ENCODE peak calls at places on chromosomes 5 and 9, in five cellular contexts. Y is WTC11, X is A549, J is GM12878, U is K562. N is an unnamed sample.

GRCh38 chr5:141747152-141747640 is 65.2 kb upstream of the ARAP3 start:
- DNase-seq in Y (peak), X (no peak), J (no peak), U (peak), N (no peak)

GRCh38 chr9:97487880-97488279 is 13.6 kb upstream of the TMOD1 start:
- DNase-seq in Y (no peak), X (no peak), J (no peak), U (no peak), N (no peak)

GRCh38 chr9:75588808-75589207 is 301.7 kb upstream of the PCSK5 start:
- DNase-seq in Y (no peak), X (peak), J (no peak), U (no peak), N (no peak)

GRCh38 chr9:15834541-15834940 is 281.7 kb downstream of the CCDC171 start:
- DNase-seq in Y (no peak), X (no peak), J (no peak), U (no peak), N (no peak)

GRCh38 chr5:125348221-125348692 is 601.8 kb upstream of the ZNF608 start:
- DNase-seq in Y (peak), X (no peak), J (no peak), U (no peak), N (no peak)

GRCh38 chr5:34905564-34905963 is 9.7 kb downstream of the RAD1 start:
- DNase-seq in Y (no peak), X (no peak), J (no peak), U (no peak), N (no peak)

GRCh38 chr5:307794-308579 is 13.5 kb upstream of the AHRR start:
- DNase-seq in Y (no peak), X (no peak), J (no peak), U (no peak), N (no peak)

GRCh38 chr5:83026507-83026906 is 50.7 kb downstream of the TMEM167A start:
- DNase-seq in Y (peak), X (no peak), J (no peak), U (no peak), N (no peak)

GRCh38 chr9:83327323-83327722 is 210.9 kb downstream of the FRMD3 start:
- DNase-seq in Y (no peak), X (peak), J (no peak), U (no peak), N (peak)

GRCh38 chr5:88785396-88786216 is 97.4 kb downstream of the MEF2C start:
- DNase-seq in Y (no peak), X (peak), J (peak), U (no peak), N (no peak)

DNA sequence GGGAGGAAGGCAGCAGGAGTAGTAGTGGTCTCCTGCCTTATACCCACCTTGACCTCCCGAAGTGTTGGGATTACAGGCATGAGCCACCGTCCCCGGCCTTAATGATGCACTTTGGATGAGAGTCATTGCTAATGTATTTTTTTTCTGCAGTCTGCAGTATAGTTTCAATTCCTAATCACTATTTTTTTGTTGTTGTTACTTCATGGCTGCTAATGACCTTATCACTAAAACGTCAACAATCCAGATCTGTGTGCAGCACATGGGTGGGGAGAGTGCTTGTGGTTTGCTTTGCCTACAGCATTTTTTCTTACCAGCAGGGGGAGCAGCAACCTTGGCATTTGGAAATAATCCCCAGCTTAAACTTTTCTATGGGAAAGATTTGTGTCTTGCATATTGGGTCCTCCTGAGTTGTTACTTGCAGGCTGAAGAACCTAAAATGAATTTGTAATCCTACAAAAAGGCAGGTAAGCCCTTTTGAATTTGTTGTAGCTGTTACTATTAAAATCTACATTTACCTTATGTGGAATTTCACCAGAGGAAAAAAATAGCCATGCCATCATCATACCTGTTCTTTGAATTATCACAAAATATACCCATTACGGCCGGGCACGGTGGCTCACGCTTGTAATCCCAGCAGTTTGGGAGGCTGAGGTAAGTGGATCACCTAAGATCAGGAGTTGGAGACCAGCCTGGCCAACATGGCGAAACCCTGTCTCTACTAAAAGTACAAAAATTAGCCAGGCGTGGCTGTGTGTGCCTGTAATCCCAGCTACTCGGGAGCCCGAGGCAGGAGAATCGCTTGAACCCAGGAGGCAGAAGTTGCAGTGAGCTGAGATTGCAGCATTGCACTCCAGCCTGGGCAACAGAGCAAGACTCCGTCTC is 6.3 kb upstream of the MED7 start:
- DNase-seq in Y (peak), X (peak), J (peak), U (peak), N (peak)
- TF ChIP-seq ESRRA in Y (no peak), X (no peak), J (no peak), U (peak), N (no peak)

DNA sequence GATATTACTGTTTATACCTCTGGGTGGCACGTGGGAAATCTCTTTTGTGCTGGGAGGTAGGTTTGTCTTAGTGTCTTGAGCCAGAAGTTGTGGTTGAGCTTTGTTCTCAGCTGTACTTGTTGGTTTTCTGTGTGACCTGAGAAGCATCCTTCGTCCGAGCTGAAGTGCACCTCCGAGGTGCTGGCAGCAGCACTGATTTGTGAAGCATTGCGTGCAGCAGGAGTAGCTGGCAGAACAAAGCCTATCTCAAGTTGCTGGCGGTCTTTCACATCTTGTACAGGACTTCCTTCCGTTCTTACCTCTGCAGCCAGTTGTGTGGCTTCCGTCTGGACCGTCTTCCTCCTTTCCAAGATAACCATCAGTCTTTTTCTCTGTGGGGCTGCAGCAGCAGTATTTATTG is 4.3 kb downstream of the PRRC2B start:
- DNase-seq in Y (no peak), X (no peak), J (peak), U (peak), N (no peak)
- TF ChIP-seq ESRRA in Y (no peak), X (no peak), J (no peak), U (no peak), N (no peak)

GRCh38 chr9:112273826-112274225 is 59.6 kb downstream of the PTBP3 start:
- DNase-seq in Y (no peak), X (no peak), J (no peak), U (no peak), N (no peak)

GRCh38 chr9:112274600-112274999 is 58.8 kb downstream of the PTBP3 start:
- DNase-seq in Y (no peak), X (no peak), J (no peak), U (no peak), N (no peak)

GRCh38 chr9:112268421-112268820 is 65.0 kb downstream of the PTBP3 start:
- DNase-seq in Y (no peak), X (no peak), J (no peak), U (no peak), N (no peak)

DNA sequence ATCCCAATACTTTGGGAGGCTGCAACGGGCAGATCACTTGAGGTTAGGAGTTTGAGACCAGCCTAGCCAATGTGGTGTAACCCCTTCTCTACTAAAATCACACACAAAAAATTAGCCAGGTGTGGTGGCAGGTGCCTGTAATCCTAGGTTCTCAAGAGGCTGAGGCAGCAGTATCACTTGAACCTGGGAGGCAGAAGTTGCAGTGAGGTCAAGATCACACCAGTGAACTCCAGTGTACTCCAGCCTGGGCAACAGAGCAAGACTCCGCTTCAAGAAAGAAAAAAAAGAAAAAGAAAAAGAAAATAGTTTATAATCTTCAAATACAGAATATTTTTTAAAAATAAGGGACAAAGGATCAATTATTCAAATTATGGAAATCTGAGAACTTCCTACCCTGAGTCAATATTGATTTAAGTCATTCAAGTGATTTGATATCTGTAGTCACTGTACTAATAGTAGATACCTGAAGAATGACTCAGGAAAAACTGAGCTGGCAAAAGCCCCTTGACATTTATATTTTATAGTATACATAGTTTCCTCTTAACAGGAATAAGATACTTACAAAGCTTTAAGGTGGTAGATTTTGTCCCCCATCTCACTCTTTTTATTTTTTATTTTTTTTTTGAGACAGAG is 61.8 kb downstream of the PTBP3 start:
- DNase-seq in Y (no peak), X (peak), J (no peak), U (no peak), N (peak)
- TF ChIP-seq ESRRA in Y (no peak), X (no peak), J (no peak), U (no peak), N (no peak)

GRCh38 chr9:134663084-134663483 is 21.5 kb downstream of the COL5A1 start:
- DNase-seq in Y (no peak), X (no peak), J (no peak), U (no peak), N (no peak)

GRCh38 chr9:134661791-134662142 is 20.2 kb downstream of the COL5A1 start:
- DNase-seq in Y (no peak), X (no peak), J (no peak), U (no peak), N (no peak)

GRCh38 chr9:134661299-134661698 is 19.7 kb downstream of the COL5A1 start:
- DNase-seq in Y (no peak), X (no peak), J (no peak), U (no peak), N (no peak)

GRCh38 chr9:134663753-134664415 is 22.3 kb downstream of the COL5A1 start:
- DNase-seq in Y (peak), X (no peak), J (no peak), U (no peak), N (no peak)

GRCh38 chr9:134662143-134662876 is 20.7 kb downstream of the COL5A1 start:
- DNase-seq in Y (no peak), X (no peak), J (no peak), U (no peak), N (no peak)
- TF ChIP-seq ESRRA in Y (no peak), X (no peak), J (no peak), U (no peak), N (no peak)

GRCh38 chr5:179296150-179296821 is 49.0 kb downstream of the ADAMTS2 start:
- DNase-seq in Y (no peak), X (no peak), J (no peak), U (no peak), N (no peak)
- TF ChIP-seq ESRRA in Y (no peak), X (no peak), J (no peak), U (no peak), N (no peak)

GRCh38 chr9:111975709-111976108 is 79.1 kb downstream of the UGCG start:
- DNase-seq in Y (peak), X (peak), J (peak), U (no peak), N (peak)
- TF ChIP-seq ESRRA in Y (no peak), X (no peak), J (no peak), U (no peak), N (no peak)